ENCODE peak calls at places on chromosomes 1 and 21, in six cellular contexts. O is trophoblast cell, C is IMR-90, T is H9, M is mesendoderm, F is neuronal stem cell. U is an unnamed sample.

GRCh38 chr21:31874817-31875216 is 2.0 kb downstream of the HUNK start:
- DNase-seq in O (no peak), C (no peak), T (peak; percentile 69), M (peak; percentile 70), F (peak; percentile 20), U (no peak)

GRCh38 chr1:5610432-5610831 is 381.8 kb downstream of the NPHP4 start:
- DNase-seq in O (no peak), C (no peak), T (no peak), M (no peak), F (no peak), U (no peak)

GRCh38 chr1:21866629-21867009 is 54.6 kb downstream of the LDLRAD2 start:
- DNase-seq in O (no peak), C (no peak), T (no peak), M (no peak), F (no peak), U (no peak)

GRCh38 chr1:24413350-24414163 is at the start of gene STPG1:
- DNase-seq in O (peak; percentile 92), C (peak; percentile 77), T (peak; percentile 90), M (peak; percentile 96), F (peak; percentile 90), U (peak; percentile 87)

GRCh38 chr1:30786264-30786991 is 28.9 kb upstream of the LAPTM5 start:
- DNase-seq in O (no peak), C (no peak), T (no peak), M (no peak), F (no peak), U (no peak)

GRCh38 chr1:234281826-234282489 is 91.3 kb upstream of the COA6 start:
- DNase-seq in O (no peak), C (no peak), T (no peak), M (peak; percentile 90), F (peak; percentile 14), U (no peak)

GRCh38 chr1:221440658-221441057 is 301.2 kb downstream of the DUSP10 start:
- DNase-seq in O (no peak), C (no peak), T (no peak), M (peak; percentile 34), F (no peak), U (peak; percentile 77)

GRCh38 chr1:6148497-6149241 is 31.5 kb downstream of the CHD5 start:
- DNase-seq in O (no peak), C (no peak), T (peak; percentile 94), M (peak; percentile 88), F (peak; percentile 80), U (peak; percentile 11)

GRCh38 chr1:113140588-113141446 is 67.8 kb downstream of the LRIG2 start:
- DNase-seq in O (peak; percentile 43), C (peak; percentile 65), T (peak; percentile 64), M (peak; percentile 83), F (peak; percentile 64), U (peak; percentile 69)

GRCh38 chr1:4093856-4094565 is 193.9 kb upstream of the C1orf174 start:
- DNase-seq in O (no peak), C (no peak), T (no peak), M (no peak), F (no peak), U (no peak)

GRCh38 chr1:161943713-161944112 is 80.0 kb downstream of the OLFML2B start:
- DNase-seq in O (no peak), C (no peak), T (no peak), M (no peak), F (no peak), U (no peak)

GRCh38 chr21:41630917-41631316 is 123.0 kb upstream of the TMPRSS2 start:
- DNase-seq in O (no peak), C (no peak), T (no peak), M (no peak), F (no peak), U (no peak)

GRCh38 chr1:240888039-240888786 is 276.3 kb upstream of the GREM2 start:
- DNase-seq in O (peak; percentile 7), C (no peak), T (peak; percentile 82), M (peak; percentile 76), F (peak; percentile 59), U (no peak)

GRCh38 chr1:121516279-121516967 is 331.6 kb downstream of the SRGAP2C start:
- DNase-seq in O (no peak), C (no peak), T (no peak), M (no peak), F (no peak), U (no peak)

GRCh38 chr1:217275617-217276398 is 355.1 kb downstream of the GPATCH2 start:
- DNase-seq in O (no peak), C (peak; percentile 88), T (no peak), M (no peak), F (no peak), U (peak; percentile 46)

GRCh38 chr1:184524248-184524647 is 137.4 kb downstream of the C1orf21 start:
- DNase-seq in O (no peak), C (peak; percentile 12), T (no peak), M (no peak), F (no peak), U (no peak)

GRCh38 chr1:237470712-237471310 is 419.9 kb downstream of the ZP4 start:
- DNase-seq in O (no peak), C (no peak), T (peak; percentile 39), M (peak; percentile 28), F (no peak), U (no peak)

GRCh38 chr1:150049926-150050325 is 17.6 kb upstream of the VPS45 start:
- DNase-seq in O (no peak), C (no peak), T (no peak), M (no peak), F (no peak), U (no peak)

GRCh38 chr1:84145051-84145450 is 980 bp downstream of the PRKACB start:
- DNase-seq in O (no peak), C (peak; percentile 23), T (no peak), M (no peak), F (no peak), U (no peak)

GRCh38 chr1:19478241-19478780 is 7.0 kb downstream of the CAPZB start:
- DNase-seq in O (no peak), C (no peak), T (no peak), M (no peak), F (no peak), U (no peak)
- H3K79me1 ChIP-seq in O (no peaks in the 10 kb centered on the region), C (peaks cover 94% of the 10 kb centered on the region), T (peaks cover 11% of the 10 kb centered on the region), M (peaks cover 37% of the 10 kb centered on the region), F (peaks cover 16% of the 10 kb centered on the region), U (no peaks in the 10 kb centered on the region)

DNA sequence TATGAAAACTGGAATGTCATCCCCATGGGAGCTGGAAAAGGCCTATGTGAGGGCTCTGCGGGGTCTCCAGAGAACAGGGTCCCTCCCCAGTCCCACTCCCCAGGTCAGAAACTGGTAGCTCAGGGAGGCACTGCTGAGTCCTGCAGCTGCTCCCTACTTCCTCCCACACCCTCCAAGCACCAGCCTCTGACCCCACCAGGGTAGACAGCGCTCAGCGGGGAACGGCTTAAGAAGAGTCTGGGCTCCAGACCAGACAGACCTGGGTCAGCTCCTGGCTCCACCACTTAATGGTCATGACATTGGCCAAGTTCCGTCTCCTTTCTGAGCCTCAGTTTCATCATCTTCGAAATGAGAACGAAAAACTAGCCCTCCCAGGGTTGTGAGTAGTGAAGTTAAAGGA is 7.2 kb downstream of the LRP8 start:
- DNase-seq in O (no peak), C (no peak), T (no peak), M (no peak), F (no peak), U (no peak)
- H3K79me1 ChIP-seq in O (no peaks in the 10 kb centered on the region), C (peaks cover 12% of the 10 kb centered on the region), T (peaks cover 10% of the 10 kb centered on the region), M (peaks cover 67% of the 10 kb centered on the region), F (peaks cover 7% of the 10 kb centered on the region), U (peaks cover 32% of the 10 kb centered on the region)

DNA sequence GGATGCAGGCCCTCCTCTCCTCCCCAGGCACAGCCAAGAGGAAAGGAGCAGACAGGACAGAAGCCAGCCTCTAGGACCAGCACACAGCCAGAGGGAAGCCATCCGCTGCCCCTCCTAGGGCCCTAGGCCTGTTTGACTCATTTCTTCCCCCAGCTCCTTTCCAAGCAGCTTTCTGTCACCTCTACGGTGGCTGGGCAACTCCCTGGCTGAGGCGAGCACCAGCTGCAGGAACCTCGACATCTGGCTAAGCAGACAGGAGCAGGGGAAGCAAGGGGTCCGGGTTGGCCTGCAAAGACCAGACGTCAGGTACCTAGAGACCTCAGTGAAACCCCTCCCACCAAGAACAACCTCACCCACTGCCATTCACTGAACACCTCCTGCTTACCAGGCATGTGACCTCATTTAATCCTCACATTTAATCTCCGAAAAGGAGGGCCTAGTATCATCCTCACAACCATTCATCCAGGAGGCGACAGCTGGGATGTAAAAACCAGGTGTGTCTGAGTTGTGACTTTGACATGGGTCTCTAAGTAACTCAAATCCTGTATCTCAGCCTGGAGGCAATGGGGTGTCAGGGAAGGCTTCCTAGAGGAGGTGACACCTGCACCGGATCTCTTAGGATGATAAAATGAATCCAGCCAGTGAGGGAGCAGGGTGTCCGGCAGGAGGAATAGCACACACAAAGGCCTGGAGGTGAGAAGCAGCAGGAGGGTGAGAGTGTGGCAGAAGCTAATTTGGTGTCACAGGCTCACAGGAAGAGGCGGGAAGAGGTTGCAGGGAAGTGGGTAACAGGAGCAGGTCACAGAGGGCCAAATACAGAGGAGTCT is 5.9 kb downstream of the LRP8 start:
- DNase-seq in O (no peak), C (no peak), T (no peak), M (peak; percentile 73), F (no peak), U (no peak)
- H3K79me1 ChIP-seq in O (peaks cover 3% of the 10 kb centered on the region), C (peaks cover 17% of the 10 kb centered on the region), T (peaks cover 10% of the 10 kb centered on the region), M (peaks cover 64% of the 10 kb centered on the region), F (peaks cover 6% of the 10 kb centered on the region), U (peaks cover 29% of the 10 kb centered on the region)

GRCh38 chr1:54300395-54300794 is 100.4 kb downstream of the MRPL37 start:
- DNase-seq in O (no peak), C (no peak), T (no peak), M (no peak), F (no peak), U (no peak)

GRCh38 chr1:54304518-54304917 is 101.7 kb downstream of the SSBP3 start:
- DNase-seq in O (no peak), C (no peak), T (no peak), M (no peak), F (no peak), U (no peak)

GRCh38 chr1:54301494-54301893 is 101.5 kb downstream of the MRPL37 start:
- DNase-seq in O (no peak), C (no peak), T (no peak), M (no peak), F (no peak), U (no peak)

GRCh38 chr1:54302549-54302948 is 102.6 kb downstream of the MRPL37 start:
- DNase-seq in O (no peak), C (no peak), T (no peak), M (no peak), F (no peak), U (no peak)

DNA sequence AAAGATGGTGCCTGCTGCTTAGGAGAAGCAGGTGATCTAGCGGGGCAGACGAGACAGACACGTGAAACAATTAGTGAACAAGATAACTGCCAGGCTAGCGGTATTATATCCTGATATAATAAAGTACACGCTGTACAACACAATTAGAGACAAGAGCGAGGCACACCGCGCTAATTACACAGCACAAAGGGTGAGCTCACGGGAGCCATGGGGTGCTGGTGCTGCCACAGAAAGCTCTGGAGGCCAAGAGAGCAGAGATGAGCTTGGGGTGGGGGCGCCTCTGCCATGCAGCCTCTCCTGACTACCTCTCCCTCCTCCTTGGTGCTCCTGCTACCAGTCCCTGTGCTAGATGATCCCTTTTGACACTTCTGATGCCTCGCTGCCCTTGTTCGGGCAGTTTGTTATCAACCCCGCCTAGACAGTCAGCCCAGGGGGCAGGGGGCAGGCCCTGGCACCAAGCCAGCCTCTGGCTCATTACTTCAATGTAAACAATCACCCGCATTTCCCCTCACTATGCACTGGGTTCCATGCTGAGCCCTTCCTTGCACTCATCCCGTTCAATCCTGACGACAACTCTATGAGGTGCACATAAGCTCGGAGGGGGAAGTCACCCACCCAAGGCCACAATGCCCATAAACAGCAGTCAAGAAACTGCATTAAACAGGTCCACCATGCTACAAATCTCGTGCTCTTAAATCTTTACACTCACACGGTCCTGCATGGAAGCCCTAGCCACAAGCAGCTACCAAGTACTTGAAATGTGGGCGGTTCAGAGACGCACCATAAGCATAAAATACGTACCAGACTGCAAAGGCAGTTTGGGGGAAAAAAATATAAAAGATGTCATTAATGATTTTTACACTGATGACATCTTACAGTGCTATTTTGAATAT is 103.0 kb downstream of the SSBP3 start:
- DNase-seq in O (no peak), C (no peak), T (no peak), M (no peak), F (no peak), U (peak; percentile 67)
- H3K79me1 ChIP-seq in O (no peaks in the 10 kb centered on the region), C (peaks cover 95% of the 10 kb centered on the region), T (peaks cover 6% of the 10 kb centered on the region), M (peaks cover 67% of the 10 kb centered on the region), F (peaks cover 10% of the 10 kb centered on the region), U (peaks cover 64% of the 10 kb centered on the region)

U was measured in mesenchymal stem cell.